ENCODE peak calls at places on chromosomes 1 and 21, in six cellular contexts. One of them, this sample, is unnamed.

GRCh38 chr1:22371408-22371807 is 80.2 kb upstream of the ZBTB40 start:
- DNase-seq in endothelial cell of umbilical vein: no peak
- DNase-seq in tibial nerve: no peak
- DNase-seq in left kidney: no peak
- DNase-seq in H7: no peak
- DNase-seq in mucosa of descending colon: no peak
- DNase-seq in this sample: no peak

GRCh38 chr1:184418955-184419733 is 32.3 kb downstream of the C1orf21 start:
- DNase-seq in tibial nerve: no peak
- DNase-seq in H7: no peak
- DNase-seq in mucosa of descending colon: no peak
- DNase-seq in endothelial cell of umbilical vein: no peak
- DNase-seq in left kidney: no peak
- DNase-seq in this sample: no peak

GRCh38 chr1:240194120-240194519 is 102.4 kb downstream of the FMN2 start:
- DNase-seq in H7: no peak
- DNase-seq in endothelial cell of umbilical vein: no peak
- DNase-seq in tibial nerve: no peak
- DNase-seq in mucosa of descending colon: no peak
- DNase-seq in left kidney: no peak
- DNase-seq in this sample: no peak

GRCh38 chr1:58072450-58072849 is 474.1 kb downstream of the OMA1 start:
- DNase-seq in H7: no peak
- DNase-seq in mucosa of descending colon: no peak
- DNase-seq in left kidney: no peak
- DNase-seq in endothelial cell of umbilical vein: no peak
- DNase-seq in tibial nerve: no peak
- DNase-seq in this sample: no peak

GRCh38 chr1:227891223-227891954 is 56.3 kb downstream of the WNT9A start:
- DNase-seq in left kidney: peak; percentile 87
- DNase-seq in endothelial cell of umbilical vein: no peak
- DNase-seq in tibial nerve: peak; percentile 11
- DNase-seq in H7: peak; percentile 40
- DNase-seq in mucosa of descending colon: peak; percentile 36
- DNase-seq in this sample: no peak

GRCh38 chr1:205250699-205251098 is 23.0 kb downstream of the TMCC2 start:
- DNase-seq in endothelial cell of umbilical vein: no peak
- DNase-seq in H7: no peak
- DNase-seq in left kidney: peak; percentile 32
- DNase-seq in tibial nerve: no peak
- DNase-seq in mucosa of descending colon: no peak
- DNase-seq in this sample: no peak

GRCh38 chr1:60984066-60984799 is 98.1 kb upstream of the NFIA start:
- DNase-seq in left kidney: peak; percentile 86
- DNase-seq in tibial nerve: peak; percentile 30
- DNase-seq in H7: no peak
- DNase-seq in endothelial cell of umbilical vein: peak; percentile 92
- DNase-seq in mucosa of descending colon: no peak
- DNase-seq in this sample: no peak

GRCh38 chr1:78370356-78370755 is 120.4 kb upstream of the PTGFR start:
- DNase-seq in H7: no peak
- DNase-seq in tibial nerve: no peak
- DNase-seq in left kidney: no peak
- DNase-seq in mucosa of descending colon: no peak
- DNase-seq in endothelial cell of umbilical vein: peak; percentile 43
- DNase-seq in this sample: no peak

GRCh38 chr1:229258031-229258850 is 12.7 kb upstream of the RAB4A start:
- DNase-seq in endothelial cell of umbilical vein: peak; percentile 71
- DNase-seq in tibial nerve: peak; percentile 33
- DNase-seq in left kidney: peak; percentile 82
- DNase-seq in mucosa of descending colon: no peak
- DNase-seq in H7: peak; percentile 59
- DNase-seq in this sample: peak; percentile 54

GRCh38 chr1:16606106-16606505 is 7.3 kb downstream of the NBPF1 start:
- DNase-seq in endothelial cell of umbilical vein: no peak
- DNase-seq in left kidney: no peak
- DNase-seq in tibial nerve: no peak
- DNase-seq in H7: no peak
- DNase-seq in mucosa of descending colon: no peak
- DNase-seq in this sample: no peak

GRCh38 chr21:16211339-16212303 is 481.8 kb downstream of the USP25 start:
- DNase-seq in tibial nerve: no peak
- DNase-seq in mucosa of descending colon: no peak
- DNase-seq in endothelial cell of umbilical vein: peak; percentile 37
- DNase-seq in left kidney: peak; percentile 26
- DNase-seq in H7: no peak
- DNase-seq in this sample: no peak

GRCh38 chr1:162299018-162299417 is 77.6 kb downstream of the SPATA46 start:
- DNase-seq in H7: no peak
- DNase-seq in mucosa of descending colon: no peak
- DNase-seq in left kidney: no peak
- DNase-seq in tibial nerve: no peak
- DNase-seq in endothelial cell of umbilical vein: no peak
- DNase-seq in this sample: no peak

GRCh38 chr1:165075725-165076370 is 280.7 kb downstream of the LMX1A start:
- DNase-seq in left kidney: peak; percentile 80
- DNase-seq in tibial nerve: no peak
- DNase-seq in endothelial cell of umbilical vein: peak; percentile 24
- DNase-seq in H7: peak; percentile 59
- DNase-seq in mucosa of descending colon: no peak
- DNase-seq in this sample: peak; percentile 2